ENCODE peak calls at places on chromosomes 7 and 10, in nine cellular contexts. N is left colon; X is NCI-H2227 treated with DMSO at 0.1 percent for 48 hours; L is NCI-H2029; U is activated CD8-positive, alpha-beta memory T cell treated with anti-CD3 and anti-CD28 coated beads for 24 hours; W is PC-3; J is HFFc6; F is T-helper 9 cell; T is mesendoderm. Z is an unnamed sample.
A peak's percentile ranks its signal among the peaks of the same experiment; 100 is the strongest.

GRCh38 chr7:129845178-129845971 is 107.4 kb downstream of the UBE2H start:
- DNase-seq in N (no peak), X (no peak), L (peak; percentile 50), U (no peak), W (peak; percentile 68), J (peak; percentile 80), F (no peak), T (no peak), Z (no peak)

GRCh38 chr10:63542835-63543575 is 21.8 kb downstream of the REEP3 start:
- DNase-seq in N (no peak), X (no peak), L (no peak), U (no peak), W (peak; percentile 57), J (peak; percentile 33), F (no peak), T (no peak), Z (no peak)

GRCh38 chr10:13390604-13391522 is 42.8 kb upstream of the SEPHS1 start:
- DNase-seq in N (no peak), X (no peak), L (no peak), U (no peak), W (no peak), J (no peak), F (no peak), T (no peak), Z (no peak)

GRCh38 chr7:126605056-126605455 is 647.7 kb downstream of the GRM8 start:
- DNase-seq in N (no peak), X (no peak), L (no peak), U (no peak), W (no peak), J (no peak), F (no peak), T (no peak), Z (no peak)

GRCh38 chr10:12430406-12430982 is 81.1 kb downstream of the CAMK1D start:
- DNase-seq in N (no peak), X (no peak), L (no peak), U (no peak), W (no peak), J (no peak), F (no peak), T (no peak), Z (no peak)

GRCh38 chr10:93599778-93600177 is 1.3 kb downstream of the RBP4 start:
- DNase-seq in N (no peak), X (no peak), L (no peak), U (no peak), W (no peak), J (no peak), F (no peak), T (no peak), Z (no peak)

GRCh38 chr10:29377333-29377961 is 88.6 kb downstream of the LYZL1 start:
- DNase-seq in N (no peak), X (no peak), L (no peak), U (no peak), W (peak; percentile 33), J (peak; percentile 46), F (no peak), T (peak; percentile 23), Z (no peak)

GRCh38 chr10:88200637-88201036 is 337.2 kb downstream of the PTEN start:
- DNase-seq in N (no peak), X (no peak), L (no peak), U (no peak), W (no peak), J (no peak), F (no peak), T (peak; percentile 60), Z (no peak)

GRCh38 chr10:132698211-132698751 is 87.7 kb downstream of the NKX6-2 start:
- DNase-seq in N (no peak), X (no peak), L (no peak), U (no peak), W (no peak), J (no peak), F (no peak), T (no peak), Z (no peak)

GRCh38 chr7:1081931-1082401 is 5.9 kb upstream of the GPER1 start:
- DNase-seq in N (no peak), X (no peak), L (peak; percentile 67), U (no peak), W (no peak), J (peak; percentile 41), F (no peak), T (no peak), Z (no peak)

GRCh38 chr7:101565601-101566209 is 63.4 kb downstream of the MYL10 start:
- DNase-seq in N (no peak), X (no peak), L (no peak), U (no peak), W (no peak), J (no peak), F (no peak), T (no peak), Z (no peak)

GRCh38 chr10:70602665-70603438 is at the start of gene PRF1:
- DNase-seq in N (peak; percentile 52), X (no peak), L (no peak), U (peak; percentile 90), W (no peak), J (no peak), F (peak; percentile 59), T (no peak), Z (peak; percentile 74)

GRCh38 chr7:88278881-88279280 is 27.8 kb downstream of the STEAP4 start:
- DNase-seq in N (no peak), X (no peak), L (no peak), U (no peak), W (no peak), J (no peak), F (no peak), T (no peak), Z (no peak)

GRCh38 chr7:138975343-138976104 is 5.7 kb downstream of the KIAA1549 start:
- DNase-seq in N (no peak), X (no peak), L (peak; percentile 5), U (no peak), W (no peak), J (no peak), F (no peak), T (peak; percentile 65), Z (no peak)

GRCh38 chr7:130254555-130254954 is 12.1 kb upstream of the CPA2 start:
- DNase-seq in N (no peak), X (no peak), L (no peak), U (no peak), W (no peak), J (no peak), F (no peak), T (no peak), Z (no peak)

GRCh38 chr7:130144632-130145171 is 60.5 kb downstream of the TMEM209 start:
- DNase-seq in N (no peak), X (no peak), L (no peak), U (no peak), W (peak; percentile 35), J (peak; percentile 43), F (no peak), T (no peak), Z (no peak)

GRCh38 chr7:136049818-136050461 is 72.8 kb upstream of the MTPN start:
- DNase-seq in N (no peak), X (no peak), L (no peak), U (no peak), W (peak; percentile 21), J (no peak), F (no peak), T (no peak), Z (no peak)

GRCh38 chr10:96017227-96017687 is 26.1 kb upstream of the CCNJ start:
- DNase-seq in N (peak; percentile 11), X (peak; percentile 0), L (peak; percentile 5), U (peak; percentile 62), W (peak; percentile 80), J (peak; percentile 61), F (no peak), T (peak; percentile 65), Z (peak; percentile 53)

GRCh38 chr10:131094406-131095108 is 217.0 kb downstream of the TCERG1L start:
- DNase-seq in N (no peak), X (no peak), L (no peak), U (no peak), W (peak; percentile 3), J (no peak), F (no peak), T (peak; percentile 75), Z (no peak)

GRCh38 chr7:144391823-144392255 is 11.7 kb downstream of the NOBOX start:
- DNase-seq in N (no peak), X (peak; percentile 7), L (no peak), U (peak; percentile 43), W (peak; percentile 74), J (peak; percentile 49), F (no peak), T (peak; percentile 62), Z (peak; percentile 62)

GRCh38 chr7:8063706-8064297 is 95.2 kb downstream of the GLCCI1 start:
- DNase-seq in N (no peak), X (no peak), L (no peak), U (no peak), W (no peak), J (peak; percentile 44), F (no peak), T (no peak), Z (no peak)

GRCh38 chr10:26519803-26520202 is 81.7 kb downstream of the APBB1IP start:
- DNase-seq in N (no peak), X (no peak), L (no peak), U (no peak), W (no peak), J (no peak), F (no peak), T (no peak), Z (no peak)

Z was measured in CD4-positive, alpha-beta memory T cell.